ENCODE peak calls at places on chromosomes 11 and 22, in four cellular contexts. One of them, this sample, is unnamed.

GRCh38 chr11:130806746-130807145 is 109.5 kb downstream of the SNX19 start:
- DNase-seq in A549: no peak
- DNase-seq in tibial nerve: no peak
- DNase-seq in heart left ventricle: no peak
- DNase-seq in this sample: no peak

GRCh38 chr22:23847310-23847920 is 8.6 kb upstream of the DERL3 start:
- DNase-seq in A549: no peak
- DNase-seq in tibial nerve: no peak
- DNase-seq in heart left ventricle: no peak
- DNase-seq in this sample: no peak

GRCh38 chr11:133531971-133532651 is at the start of gene OPCML:
- DNase-seq in A549: no peak
- DNase-seq in tibial nerve: no peak
- DNase-seq in heart left ventricle: no peak
- DNase-seq in this sample: no peak

GRCh38 chr22:44486538-44486937 is 11.5 kb downstream of the RTL6 start:
- DNase-seq in A549: peak; percentile 32
- DNase-seq in tibial nerve: no peak
- DNase-seq in heart left ventricle: peak; percentile 62
- DNase-seq in this sample: peak; percentile 61

GRCh38 chr22:20805972-20806471 is 32.1 kb downstream of the SERPIND1 start:
- DNase-seq in A549: no peak
- DNase-seq in tibial nerve: no peak
- DNase-seq in heart left ventricle: no peak
- DNase-seq in this sample: peak; percentile 42

GRCh38 chr11:36065436-36065835 is 121.6 kb downstream of the LDLRAD3 start:
- DNase-seq in A549: no peak
- DNase-seq in tibial nerve: no peak
- DNase-seq in heart left ventricle: no peak
- DNase-seq in this sample: no peak

GRCh38 chr11:266676-267439 is 11.3 kb upstream of the NLRP6 start:
- DNase-seq in A549: peak; percentile 48
- DNase-seq in tibial nerve: peak; percentile 27
- DNase-seq in heart left ventricle: no peak
- DNase-seq in this sample: no peak

GRCh38 chr11:90204832-90205646 is 17.8 kb downstream of the CHORDC1 start:
- DNase-seq in A549: peak; percentile 69
- DNase-seq in tibial nerve: no peak
- DNase-seq in heart left ventricle: no peak
- DNase-seq in this sample: no peak

GRCh38 chr22:29768052-29768680 is 997 bp downstream of the UQCR10 start:
- DNase-seq in A549: no peak
- DNase-seq in tibial nerve: no peak
- DNase-seq in heart left ventricle: no peak
- DNase-seq in this sample: no peak

GRCh38 chr11:74220376-74220775 is 49.3 kb downstream of the PPME1 start:
- DNase-seq in A549: no peak
- DNase-seq in tibial nerve: no peak
- DNase-seq in heart left ventricle: no peak
- DNase-seq in this sample: no peak

GRCh38 chr22:28019881-28020861 is 101.1 kb upstream of the PITPNB start:
- DNase-seq in A549: peak; percentile 44
- DNase-seq in tibial nerve: peak; percentile 79
- DNase-seq in heart left ventricle: peak; percentile 82
- DNase-seq in this sample: peak; percentile 50

DNA sequence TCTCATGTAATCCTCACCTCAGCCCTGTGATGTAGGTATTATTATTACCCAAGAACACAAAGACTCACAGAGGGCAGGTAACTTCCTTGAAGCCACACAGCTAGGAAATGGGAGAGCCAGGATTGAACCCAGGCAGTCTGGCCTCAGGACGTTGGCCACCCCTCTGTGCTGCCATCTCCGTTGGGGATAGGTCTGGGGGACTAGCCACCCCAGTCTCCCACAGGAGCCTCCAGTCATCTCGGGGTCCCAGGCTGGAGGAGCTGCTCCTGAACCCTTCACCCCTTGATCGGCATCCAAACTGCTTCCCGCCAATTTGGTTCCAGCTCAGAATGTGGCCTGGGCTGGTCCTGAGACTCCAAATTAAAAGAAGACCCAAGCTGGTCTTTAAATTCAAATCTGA is 10.4 kb upstream of the TCF20 start:
- DNase-seq in A549: no peak
- DNase-seq in tibial nerve: no peak
- DNase-seq in heart left ventricle: no peak
- DNase-seq in this sample: no peak
- TF ChIP-seq POLR2A in A549: no peak
- TF ChIP-seq POLR2A in tibial nerve: no peak
- TF ChIP-seq POLR2A in heart left ventricle: no peak
- TF ChIP-seq POLR2A in this sample: no peak

GRCh38 chr22:50342651-50343540 is at the start of gene PPP6R2:
- DNase-seq in A549: peak; percentile 68
- DNase-seq in tibial nerve: peak; percentile 76
- DNase-seq in heart left ventricle: peak; percentile 90
- DNase-seq in this sample: no peak
- TF ChIP-seq POLR2A in A549: no peak
- TF ChIP-seq POLR2A in tibial nerve: peak; percentile 39
- TF ChIP-seq POLR2A in heart left ventricle: peak; percentile 58
- TF ChIP-seq POLR2A in this sample: peak; percentile 56

DNA sequence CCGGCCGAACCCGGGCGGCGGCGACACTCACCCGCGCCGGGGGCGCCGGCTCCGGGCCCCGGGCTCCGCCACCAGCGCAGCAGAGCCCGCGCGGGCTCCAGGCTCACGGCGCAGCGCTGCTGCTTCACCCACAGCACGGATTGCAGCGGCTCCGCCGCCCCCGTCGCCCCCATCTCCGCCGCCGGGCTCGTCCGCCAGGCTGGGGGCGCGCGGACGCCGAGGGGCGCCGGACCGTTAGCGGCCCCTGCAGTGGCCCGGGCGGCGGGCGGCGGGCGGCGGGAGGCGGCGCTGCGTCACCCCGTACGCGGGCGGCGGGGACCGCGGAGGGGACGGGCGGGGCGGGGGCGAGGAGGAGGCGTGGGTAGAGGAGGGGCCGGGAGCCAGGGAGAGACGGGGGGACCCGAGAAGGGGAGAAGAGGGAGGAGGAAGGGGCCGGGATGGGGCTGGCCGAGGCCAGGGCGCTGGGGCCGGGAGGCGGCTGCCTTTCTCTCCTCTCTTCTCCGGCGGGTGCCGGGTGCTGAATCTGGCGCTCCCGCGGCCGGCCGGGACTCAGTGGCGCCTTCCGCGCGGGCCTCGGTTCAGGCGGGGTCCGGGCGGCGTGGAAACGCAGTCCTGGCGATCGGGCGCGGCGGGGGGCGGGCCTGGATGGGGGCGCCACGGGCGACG is at the start of gene CERK:
- DNase-seq in A549: peak; percentile 31
- DNase-seq in tibial nerve: peak; percentile 57
- DNase-seq in heart left ventricle: peak; percentile 92
- DNase-seq in this sample: peak; percentile 42
- TF ChIP-seq POLR2A in A549: peak; percentile 25
- TF ChIP-seq POLR2A in tibial nerve: peak; percentile 49
- TF ChIP-seq POLR2A in heart left ventricle: peak; percentile 87
- TF ChIP-seq POLR2A in this sample: peak; percentile 49

GRCh38 chr11:125376117-125376516 is 119.9 kb downstream of the FEZ1 start:
- DNase-seq in A549: no peak
- DNase-seq in tibial nerve: no peak
- DNase-seq in heart left ventricle: peak; percentile 87
- DNase-seq in this sample: no peak
- TF ChIP-seq POLR2A in A549: no peak
- TF ChIP-seq POLR2A in tibial nerve: no peak
- TF ChIP-seq POLR2A in heart left ventricle: peak; percentile 50
- TF ChIP-seq POLR2A in this sample: no peak

GRCh38 chr22:37503850-37504249 is 15.4 kb downstream of the CARD10 start:
- DNase-seq in A549: peak; percentile 53
- DNase-seq in tibial nerve: no peak
- DNase-seq in heart left ventricle: no peak
- DNase-seq in this sample: no peak
- TF ChIP-seq POLR2A in A549: no peak
- TF ChIP-seq POLR2A in tibial nerve: no peak
- TF ChIP-seq POLR2A in heart left ventricle: no peak
- TF ChIP-seq POLR2A in this sample: no peak

GRCh38 chr11:79437981-79438630 is 2.7 kb downstream of the TENM4 start:
- DNase-seq in A549: no peak
- DNase-seq in tibial nerve: peak; percentile 28
- DNase-seq in heart left ventricle: peak; percentile 34
- DNase-seq in this sample: no peak
- TF ChIP-seq POLR2A in A549: no peak
- TF ChIP-seq POLR2A in tibial nerve: no peak
- TF ChIP-seq POLR2A in heart left ventricle: no peak
- TF ChIP-seq POLR2A in this sample: no peak

DNA sequence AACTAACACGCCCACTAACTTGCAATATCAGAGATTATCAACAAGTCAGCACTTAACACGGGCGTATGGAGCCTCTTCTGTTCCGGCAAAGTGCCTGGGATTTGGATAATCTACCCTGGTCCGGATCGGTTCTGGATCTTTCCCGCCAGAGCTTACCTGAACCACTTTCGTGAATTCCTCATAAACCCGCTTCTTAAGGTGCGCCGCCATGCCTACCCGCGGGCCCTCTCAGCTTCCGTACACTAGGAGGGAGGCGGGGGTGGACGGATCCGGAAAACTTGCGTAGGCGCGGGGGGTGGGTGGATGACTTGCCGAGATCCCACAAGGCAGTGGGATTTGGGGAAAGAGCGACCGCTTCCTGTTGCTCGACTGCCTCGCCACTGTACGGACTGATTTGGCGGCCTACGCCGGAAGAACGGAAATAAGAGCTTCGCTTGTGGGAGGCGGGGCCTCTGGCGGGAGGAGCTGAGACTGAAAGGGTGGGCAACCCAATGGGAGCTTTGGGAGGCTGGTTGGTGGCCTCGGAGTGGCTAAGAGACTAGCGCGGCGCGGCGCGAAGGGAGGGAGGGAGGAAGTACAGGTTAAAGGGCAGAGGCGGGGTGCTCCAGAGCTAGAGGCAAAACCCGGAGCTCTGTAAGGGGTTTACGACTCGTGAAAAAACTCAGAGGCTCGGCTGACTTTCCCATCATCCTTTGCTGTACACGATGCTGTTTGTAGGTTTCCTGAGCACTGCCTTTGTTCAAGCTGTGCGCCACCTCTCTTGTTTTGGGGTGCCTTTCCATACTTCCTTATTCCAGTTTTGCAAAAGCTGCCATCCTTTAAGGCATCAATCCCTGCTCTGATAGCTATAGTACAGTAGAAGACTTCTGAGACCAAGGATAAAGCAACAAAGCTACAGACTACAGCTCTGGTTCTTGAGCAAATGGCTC is at the start of gene INTS4:
- DNase-seq in A549: peak; percentile 100
- DNase-seq in tibial nerve: peak; percentile 97
- DNase-seq in heart left ventricle: peak; percentile 100
- DNase-seq in this sample: peak; percentile 88
- TF ChIP-seq POLR2A in A549: peak; percentile 75
- TF ChIP-seq POLR2A in tibial nerve: peak; percentile 44
- TF ChIP-seq POLR2A in heart left ventricle: peak; percentile 59
- TF ChIP-seq POLR2A in this sample: peak; percentile 77

GRCh38 chr11:1750840-1751520 is 585 bp upstream of the IFITM10 start:
- DNase-seq in A549: no peak
- DNase-seq in tibial nerve: no peak
- DNase-seq in heart left ventricle: no peak
- DNase-seq in this sample: no peak
- TF ChIP-seq POLR2A in A549: no peak
- TF ChIP-seq POLR2A in tibial nerve: no peak
- TF ChIP-seq POLR2A in heart left ventricle: no peak
- TF ChIP-seq POLR2A in this sample: peak; percentile 1

GRCh38 chr11:67437082-67437821 is at the start of gene PTPRCAP:
- DNase-seq in A549: no peak
- DNase-seq in tibial nerve: no peak
- DNase-seq in heart left ventricle: no peak
- DNase-seq in this sample: no peak
- TF ChIP-seq POLR2A in A549: no peak
- TF ChIP-seq POLR2A in tibial nerve: no peak
- TF ChIP-seq POLR2A in heart left ventricle: no peak
- TF ChIP-seq POLR2A in this sample: no peak

GRCh38 chr11:19511066-19511412 is 201.6 kb upstream of the NAV2 start:
- DNase-seq in A549: no peak
- DNase-seq in tibial nerve: peak; percentile 15
- DNase-seq in heart left ventricle: no peak
- DNase-seq in this sample: no peak

GRCh38 chr11:19512621-19513020 is 200.0 kb upstream of the NAV2 start:
- DNase-seq in A549: no peak
- DNase-seq in tibial nerve: no peak
- DNase-seq in heart left ventricle: no peak
- DNase-seq in this sample: no peak

GRCh38 chr11:19510468-19510867 is 202.2 kb upstream of the NAV2 start:
- DNase-seq in A549: no peak
- DNase-seq in tibial nerve: no peak
- DNase-seq in heart left ventricle: no peak
- DNase-seq in this sample: no peak

GRCh38 chr11:19513253-19513652 is 199.4 kb upstream of the NAV2 start:
- DNase-seq in A549: no peak
- DNase-seq in tibial nerve: no peak
- DNase-seq in heart left ventricle: no peak
- DNase-seq in this sample: no peak

DNA sequence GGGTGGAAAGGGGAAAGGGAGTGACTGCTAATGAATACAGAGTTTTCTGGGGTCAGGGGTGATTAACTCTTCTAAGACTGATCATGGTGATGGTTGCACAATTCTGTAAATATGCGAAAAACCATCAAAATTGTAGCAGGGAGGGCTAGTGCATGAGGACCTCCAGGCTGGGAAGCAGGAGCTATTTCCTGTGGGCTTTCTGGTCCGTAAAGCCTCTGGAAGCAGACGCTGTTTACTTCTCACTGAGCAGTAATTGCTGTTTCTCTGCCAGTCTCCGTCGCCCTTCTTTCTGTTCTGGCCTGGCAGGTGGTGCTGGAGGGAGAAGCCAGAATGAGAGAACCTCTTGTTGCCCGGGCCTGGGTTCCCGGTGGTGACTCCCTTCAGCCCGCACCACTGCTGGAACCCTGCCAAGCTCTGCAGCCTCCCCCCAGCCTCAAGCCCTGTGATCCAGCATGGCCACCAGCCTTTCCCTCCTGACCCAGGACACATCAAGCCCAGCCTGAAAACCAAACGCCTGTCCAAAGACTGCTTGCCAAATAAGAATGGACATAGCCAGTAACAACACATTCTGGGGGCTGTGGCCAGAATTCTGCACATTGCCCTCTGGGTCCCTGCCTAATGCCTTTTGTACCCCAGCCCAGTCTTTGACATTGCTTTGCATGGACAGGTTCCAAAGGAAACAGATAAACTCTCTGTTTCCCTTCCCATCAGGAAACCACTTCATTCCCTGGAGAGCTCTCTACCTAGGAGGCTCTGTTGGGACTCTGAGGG is 201.0 kb upstream of the NAV2 start:
- DNase-seq in A549: no peak
- DNase-seq in tibial nerve: peak; percentile 36
- DNase-seq in heart left ventricle: peak; percentile 62
- DNase-seq in this sample: no peak
- TF ChIP-seq POLR2A in A549: no peak
- TF ChIP-seq POLR2A in tibial nerve: no peak
- TF ChIP-seq POLR2A in heart left ventricle: no peak
- TF ChIP-seq POLR2A in this sample: no peak

This sample was measured in H54.